ENCODE peak calls at places on chromosomes 4 and X, in seven cellular contexts. One of them, this sample, is unnamed.

GRCh38 chrX:97846228-97846627 is 962.5 kb downstream of the RPA4 start:
- DNase-seq in kidney epithelial cell: no peak
- DNase-seq in stomach: no peak
- DNase-seq in AG09309: no peak
- DNase-seq in lower lobe of right lung: no peak
- DNase-seq in pancreas: peak; percentile 28
- DNase-seq in cardiac muscle cell: no peak
- DNase-seq in this sample: no peak

GRCh38 chr4:18342847-18343246 is 321.3 kb upstream of the LCORL start:
- DNase-seq in pancreas: peak; percentile 42
- DNase-seq in lower lobe of right lung: no peak
- DNase-seq in kidney epithelial cell: no peak
- DNase-seq in AG09309: no peak
- DNase-seq in stomach: no peak
- DNase-seq in cardiac muscle cell: no peak
- DNase-seq in this sample: no peak

GRCh38 chr4:122632396-122633143 is 11.7 kb upstream of the IL21 start:
- DNase-seq in stomach: no peak
- DNase-seq in pancreas: no peak
- DNase-seq in lower lobe of right lung: no peak
- DNase-seq in cardiac muscle cell: no peak
- DNase-seq in AG09309: no peak
- DNase-seq in kidney epithelial cell: no peak
- DNase-seq in this sample: peak; percentile 13

GRCh38 chr4:138707746-138708145 is 307.8 kb upstream of the NOCT start:
- DNase-seq in kidney epithelial cell: no peak
- DNase-seq in stomach: no peak
- DNase-seq in pancreas: no peak
- DNase-seq in cardiac muscle cell: no peak
- DNase-seq in lower lobe of right lung: no peak
- DNase-seq in AG09309: no peak
- DNase-seq in this sample: no peak

GRCh38 chrX:39900788-39901170 is 197.0 kb downstream of the BCOR start:
- DNase-seq in stomach: no peak
- DNase-seq in AG09309: no peak
- DNase-seq in pancreas: peak; percentile 21
- DNase-seq in cardiac muscle cell: no peak
- DNase-seq in kidney epithelial cell: no peak
- DNase-seq in lower lobe of right lung: no peak
- DNase-seq in this sample: no peak

GRCh38 chrX:98071331-98071730 is 1187.6 kb downstream of the RPA4 start:
- DNase-seq in pancreas: no peak
- DNase-seq in AG09309: no peak
- DNase-seq in lower lobe of right lung: no peak
- DNase-seq in cardiac muscle cell: no peak
- DNase-seq in kidney epithelial cell: no peak
- DNase-seq in stomach: no peak
- DNase-seq in this sample: no peak

GRCh38 chrX:33198561-33199279 is 12.6 kb downstream of the DMD start:
- DNase-seq in pancreas: no peak
- DNase-seq in lower lobe of right lung: no peak
- DNase-seq in kidney epithelial cell: no peak
- DNase-seq in cardiac muscle cell: no peak
- DNase-seq in AG09309: no peak
- DNase-seq in stomach: no peak
- DNase-seq in this sample: no peak

GRCh38 chr4:8665406-8666360 is 73.1 kb downstream of the CPZ start:
- DNase-seq in lower lobe of right lung: peak; percentile 9
- DNase-seq in stomach: no peak
- DNase-seq in pancreas: no peak
- DNase-seq in AG09309: no peak
- DNase-seq in kidney epithelial cell: peak; percentile 7
- DNase-seq in cardiac muscle cell: no peak
- DNase-seq in this sample: no peak

GRCh38 chrX:85244411-85245210 is 820 bp downstream of the ZNF711 start:
- DNase-seq in cardiac muscle cell: peak; percentile 54
- DNase-seq in stomach: no peak
- DNase-seq in AG09309: no peak
- DNase-seq in lower lobe of right lung: peak; percentile 36
- DNase-seq in kidney epithelial cell: no peak
- DNase-seq in pancreas: peak; percentile 35
- DNase-seq in this sample: peak; percentile 20

GRCh38 chr4:8860892-8861575 is 10.6 kb downstream of the HMX1 start:
- DNase-seq in cardiac muscle cell: no peak
- DNase-seq in lower lobe of right lung: no peak
- DNase-seq in AG09309: no peak
- DNase-seq in pancreas: peak; percentile 44
- DNase-seq in kidney epithelial cell: no peak
- DNase-seq in stomach: no peak
- DNase-seq in this sample: no peak

GRCh38 chr4:650951-651883 is 22.9 kb downstream of the ATP5ME start:
- DNase-seq in pancreas: peak; percentile 74
- DNase-seq in AG09309: no peak
- DNase-seq in cardiac muscle cell: no peak
- DNase-seq in kidney epithelial cell: no peak
- DNase-seq in lower lobe of right lung: peak; percentile 45
- DNase-seq in stomach: no peak
- DNase-seq in this sample: no peak

GRCh38 chrX:149937881-149938426 is 337 bp downstream of the EOLA2 start:
- DNase-seq in kidney epithelial cell: no peak
- DNase-seq in pancreas: peak; percentile 85
- DNase-seq in stomach: no peak
- DNase-seq in AG09309: no peak
- DNase-seq in lower lobe of right lung: peak; percentile 55
- DNase-seq in cardiac muscle cell: no peak
- DNase-seq in this sample: peak; percentile 1

GRCh38 chr4:89496851-89497250 is 189.3 kb upstream of the GPRIN3 start:
- DNase-seq in lower lobe of right lung: no peak
- DNase-seq in AG09309: no peak
- DNase-seq in pancreas: no peak
- DNase-seq in stomach: no peak
- DNase-seq in cardiac muscle cell: no peak
- DNase-seq in kidney epithelial cell: no peak
- DNase-seq in this sample: peak; percentile 51

GRCh38 chr4:152877868-152878267 is 58.3 kb upstream of the FHDC1 start:
- DNase-seq in pancreas: no peak
- DNase-seq in cardiac muscle cell: no peak
- DNase-seq in AG09309: no peak
- DNase-seq in stomach: no peak
- DNase-seq in kidney epithelial cell: no peak
- DNase-seq in lower lobe of right lung: no peak
- DNase-seq in this sample: no peak

GRCh38 chr4:6177587-6178197 is 22.7 kb downstream of the JAKMIP1 start:
- DNase-seq in kidney epithelial cell: no peak
- DNase-seq in pancreas: peak; percentile 39
- DNase-seq in lower lobe of right lung: no peak
- DNase-seq in cardiac muscle cell: no peak
- DNase-seq in stomach: peak; percentile 50
- DNase-seq in AG09309: no peak
- DNase-seq in this sample: no peak

GRCh38 chr4:86218721-86219481 is 141.0 kb downstream of the MAPK10 start:
- DNase-seq in lower lobe of right lung: no peak
- DNase-seq in pancreas: no peak
- DNase-seq in AG09309: peak; percentile 7
- DNase-seq in cardiac muscle cell: no peak
- DNase-seq in stomach: no peak
- DNase-seq in kidney epithelial cell: no peak
- DNase-seq in this sample: peak; percentile 88

GRCh38 chrX:71111851-71112468 is 583 bp upstream of the IL2RG start:
- DNase-seq in AG09309: no peak
- DNase-seq in pancreas: no peak
- DNase-seq in stomach: no peak
- DNase-seq in cardiac muscle cell: no peak
- DNase-seq in lower lobe of right lung: no peak
- DNase-seq in kidney epithelial cell: no peak
- DNase-seq in this sample: no peak

GRCh38 chr4:32161382-32161781 is 1441.2 kb downstream of the PCDH7 start:
- DNase-seq in lower lobe of right lung: no peak
- DNase-seq in AG09309: no peak
- DNase-seq in kidney epithelial cell: no peak
- DNase-seq in pancreas: no peak
- DNase-seq in cardiac muscle cell: no peak
- DNase-seq in stomach: no peak
- DNase-seq in this sample: peak; percentile 77

GRCh38 chr4:85391011-85391410 is 83.9 kb upstream of the ARHGAP24 start:
- DNase-seq in cardiac muscle cell: no peak
- DNase-seq in kidney epithelial cell: no peak
- DNase-seq in stomach: no peak
- DNase-seq in AG09309: no peak
- DNase-seq in lower lobe of right lung: no peak
- DNase-seq in pancreas: no peak
- DNase-seq in this sample: no peak

GRCh38 chrX:12953420-12953819 is 21.5 kb upstream of the TMSB4X start:
- DNase-seq in pancreas: no peak
- DNase-seq in AG09309: no peak
- DNase-seq in cardiac muscle cell: no peak
- DNase-seq in lower lobe of right lung: no peak
- DNase-seq in kidney epithelial cell: no peak
- DNase-seq in stomach: no peak
- DNase-seq in this sample: no peak

GRCh38 chrX:12949205-12949926 is 25.5 kb upstream of the TMSB4X start:
- DNase-seq in lower lobe of right lung: no peak
- DNase-seq in stomach: no peak
- DNase-seq in kidney epithelial cell: no peak
- DNase-seq in cardiac muscle cell: no peak
- DNase-seq in pancreas: no peak
- DNase-seq in AG09309: peak; percentile 51
- DNase-seq in this sample: no peak

GRCh38 chrX:12951590-12951965 is 23.3 kb upstream of the TMSB4X start:
- DNase-seq in AG09309: no peak
- DNase-seq in stomach: no peak
- DNase-seq in cardiac muscle cell: no peak
- DNase-seq in pancreas: no peak
- DNase-seq in lower lobe of right lung: no peak
- DNase-seq in kidney epithelial cell: no peak
- DNase-seq in this sample: no peak

GRCh38 chrX:12949927-12950656 is 24.8 kb upstream of the TMSB4X start:
- DNase-seq in AG09309: peak; percentile 84
- DNase-seq in stomach: peak; percentile 83
- DNase-seq in lower lobe of right lung: peak; percentile 82
- DNase-seq in kidney epithelial cell: no peak
- DNase-seq in pancreas: no peak
- DNase-seq in cardiac muscle cell: no peak
- DNase-seq in this sample: peak; percentile 92

GRCh38 chrX:12950851-12951589 is 23.9 kb upstream of the TMSB4X start:
- DNase-seq in lower lobe of right lung: peak; percentile 54
- DNase-seq in stomach: peak; percentile 39
- DNase-seq in kidney epithelial cell: no peak
- DNase-seq in AG09309: no peak
- DNase-seq in cardiac muscle cell: peak; percentile 55
- DNase-seq in pancreas: no peak
- DNase-seq in this sample: no peak
- H3K4me3 ChIP-seq in lower lobe of right lung: peak overlapping the region; percentile 23
- H3K4me3 ChIP-seq in stomach: no peak overlapping the region
- H3K4me3 ChIP-seq in kidney epithelial cell: no peak overlapping the region
- H3K4me3 ChIP-seq in AG09309: no peak overlapping the region
- H3K4me3 ChIP-seq in cardiac muscle cell: no peak overlapping the region
- H3K4me3 ChIP-seq in pancreas: no peak overlapping the region
- H3K4me3 ChIP-seq in this sample: no peak overlapping the region

DNA sequence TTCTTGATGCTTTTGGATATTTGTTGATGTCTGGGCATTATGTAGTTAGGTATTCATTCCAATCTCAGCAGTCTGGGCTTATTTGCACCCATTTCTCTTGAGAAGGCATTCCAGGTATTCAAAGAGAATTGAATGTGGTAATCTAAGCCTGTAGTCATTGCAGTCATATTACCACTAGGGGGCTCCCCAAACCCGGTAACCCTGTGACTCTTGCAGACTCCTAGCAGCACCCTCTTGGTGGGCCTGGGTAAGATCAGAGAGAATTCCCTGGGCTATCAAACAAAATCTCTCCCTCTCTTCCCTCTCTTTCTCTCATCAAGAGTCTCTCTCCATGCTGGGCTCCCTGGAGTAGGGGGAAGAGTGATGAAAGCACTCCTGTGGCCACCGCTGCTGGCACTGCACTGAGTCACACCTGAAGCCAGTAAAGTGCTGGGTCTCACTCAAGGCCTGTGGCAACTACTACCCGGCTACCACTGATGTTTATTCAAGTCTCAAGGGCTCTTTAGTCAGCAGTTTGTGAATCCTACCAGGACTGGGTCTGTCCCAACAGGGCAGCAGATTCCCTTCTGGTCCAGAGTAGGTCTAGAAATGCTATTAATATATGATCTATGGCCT is 187.7 kb upstream of the NUDT10 start:
- DNase-seq in kidney epithelial cell: no peak
- DNase-seq in AG09309: no peak
- DNase-seq in stomach: no peak
- DNase-seq in lower lobe of right lung: no peak
- DNase-seq in cardiac muscle cell: peak; percentile 71
- DNase-seq in pancreas: no peak
- DNase-seq in this sample: peak; percentile 37
- TF ChIP-seq CTCF in kidney epithelial cell: peak; percentile 63
- TF ChIP-seq CTCF in AG09309: peak; percentile 69
- TF ChIP-seq CTCF in stomach: no peak
- TF ChIP-seq CTCF in lower lobe of right lung: peak; percentile 56
- TF ChIP-seq CTCF in cardiac muscle cell: peak; percentile 61
- TF ChIP-seq CTCF in pancreas: peak; percentile 61
- TF ChIP-seq CTCF in this sample: peak; percentile 60

DNA sequence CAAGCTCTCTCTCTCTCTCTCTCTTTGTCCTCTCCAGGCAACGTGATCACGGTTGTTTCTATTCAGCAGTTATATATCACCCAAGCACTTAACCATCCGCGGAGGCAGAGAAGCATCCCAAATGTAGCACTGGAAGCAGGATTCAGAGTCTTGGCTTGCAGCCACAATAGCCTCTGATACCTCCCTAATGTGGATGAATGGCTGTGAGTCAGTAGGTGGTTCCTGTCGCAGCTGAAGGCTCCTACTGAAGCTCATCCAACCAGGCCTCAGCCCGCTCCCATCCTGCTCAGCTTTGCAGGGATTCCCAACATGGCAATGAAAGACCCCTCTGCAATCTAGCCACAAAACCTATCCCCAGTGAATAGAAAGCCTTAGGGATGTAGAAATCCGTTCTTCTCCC is 5.1 kb downstream of the HS6ST2 start:
- DNase-seq in stomach: no peak
- DNase-seq in lower lobe of right lung: no peak
- DNase-seq in kidney epithelial cell: no peak
- DNase-seq in cardiac muscle cell: no peak
- DNase-seq in AG09309: no peak
- DNase-seq in pancreas: no peak
- DNase-seq in this sample: no peak
- H3K4me3 ChIP-seq in stomach: no peak overlapping the region
- H3K4me3 ChIP-seq in lower lobe of right lung: no peak overlapping the region
- H3K4me3 ChIP-seq in kidney epithelial cell: no peak overlapping the region
- H3K4me3 ChIP-seq in cardiac muscle cell: no peak overlapping the region
- H3K4me3 ChIP-seq in AG09309: no peak overlapping the region
- H3K4me3 ChIP-seq in pancreas: no peak overlapping the region
- H3K4me3 ChIP-seq in this sample: no peak overlapping the region

DNA sequence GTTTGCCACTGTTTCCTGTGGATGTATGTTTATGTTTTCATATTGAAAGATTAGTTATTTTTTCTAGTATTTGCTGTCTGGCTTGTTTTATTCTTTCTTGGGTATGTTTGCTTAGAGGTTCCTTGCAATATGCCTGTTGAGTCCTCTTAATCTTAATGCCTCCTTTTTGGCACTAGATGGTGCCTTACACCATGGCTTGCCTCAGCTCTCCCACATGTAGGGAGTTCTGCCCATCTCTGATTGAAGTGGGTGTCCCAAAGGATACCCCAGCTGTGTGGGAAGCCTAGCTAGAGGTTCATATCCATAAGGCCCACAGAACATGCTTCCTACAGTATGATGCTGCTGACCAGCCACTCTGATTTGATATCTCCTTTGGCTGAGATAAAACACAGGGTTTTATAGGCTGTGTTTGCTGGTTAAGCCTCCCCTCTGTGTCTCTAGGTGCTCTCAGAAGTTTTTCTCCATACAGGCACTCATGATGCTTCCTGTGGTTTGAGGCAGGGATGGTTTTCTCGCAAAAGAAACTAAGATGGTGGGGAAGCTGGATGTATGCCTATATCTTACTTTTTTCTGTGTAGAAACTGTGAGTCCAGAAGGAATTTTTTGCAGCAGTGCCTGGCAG is 162.4 kb downstream of the ASB9 start:
- DNase-seq in pancreas: no peak
- DNase-seq in AG09309: no peak
- DNase-seq in stomach: no peak
- DNase-seq in lower lobe of right lung: no peak
- DNase-seq in cardiac muscle cell: no peak
- DNase-seq in kidney epithelial cell: no peak
- DNase-seq in this sample: no peak
- TF ChIP-seq CTCF in pancreas: no peak
- TF ChIP-seq CTCF in AG09309: no peak
- TF ChIP-seq CTCF in stomach: no peak
- TF ChIP-seq CTCF in lower lobe of right lung: no peak
- TF ChIP-seq CTCF in cardiac muscle cell: no peak
- TF ChIP-seq CTCF in kidney epithelial cell: no peak
- TF ChIP-seq CTCF in this sample: no peak

This sample was measured in fibroblast of pulmonary artery.